ENCODE peak calls at places on chromosomes 2 and 18, in six cellular contexts. One of them, this sample, is unnamed.

GRCh38 chr2:170711774-170712652 is 3.1 kb upstream of the SP5 start:
- DNase-seq in GM12878: no peak
- DNase-seq in right lobe of liver: peak; percentile 61
- DNase-seq in OCI-LY7: no peak
- DNase-seq in AG04449: no peak
- DNase-seq in heart right ventricle: no peak
- DNase-seq in this sample: no peak

GRCh38 chr2:31944828-31945571 is 65.8 kb downstream of the MEMO1 start:
- DNase-seq in OCI-LY7: no peak
- DNase-seq in GM12878: no peak
- DNase-seq in right lobe of liver: no peak
- DNase-seq in AG04449: no peak
- DNase-seq in heart right ventricle: no peak
- DNase-seq in this sample: no peak

GRCh38 chr2:230889911-230890601 is 25.3 kb downstream of the ITM2C start:
- DNase-seq in OCI-LY7: no peak
- DNase-seq in right lobe of liver: no peak
- DNase-seq in AG04449: no peak
- DNase-seq in GM12878: no peak
- DNase-seq in heart right ventricle: no peak
- DNase-seq in this sample: no peak

GRCh38 chr2:33457588-33458247 is 18.7 kb upstream of the RASGRP3 start:
- DNase-seq in heart right ventricle: no peak
- DNase-seq in right lobe of liver: peak; percentile 75
- DNase-seq in GM12878: no peak
- DNase-seq in OCI-LY7: no peak
- DNase-seq in AG04449: no peak
- DNase-seq in this sample: no peak

GRCh38 chr2:133667085-133667484 is 98.8 kb upstream of the NCKAP5 start:
- DNase-seq in heart right ventricle: no peak
- DNase-seq in right lobe of liver: no peak
- DNase-seq in GM12878: no peak
- DNase-seq in AG04449: no peak
- DNase-seq in OCI-LY7: no peak
- DNase-seq in this sample: no peak

GRCh38 chr2:70785137-70785911 is 5.1 kb downstream of the FIGLA start:
- DNase-seq in OCI-LY7: peak; percentile 20
- DNase-seq in heart right ventricle: no peak
- DNase-seq in right lobe of liver: no peak
- DNase-seq in AG04449: no peak
- DNase-seq in GM12878: no peak
- DNase-seq in this sample: no peak

GRCh38 chr2:88871336-88871735 is 179.9 kb downstream of the RPIA start:
- DNase-seq in OCI-LY7: no peak
- DNase-seq in heart right ventricle: no peak
- DNase-seq in AG04449: no peak
- DNase-seq in right lobe of liver: no peak
- DNase-seq in GM12878: no peak
- DNase-seq in this sample: no peak

GRCh38 chr2:232418466-232419244 is 12.0 kb downstream of the ALPG start:
- DNase-seq in heart right ventricle: no peak
- DNase-seq in AG04449: no peak
- DNase-seq in right lobe of liver: no peak
- DNase-seq in OCI-LY7: no peak
- DNase-seq in GM12878: no peak
- DNase-seq in this sample: no peak

GRCh38 chr2:119745566-119745965 is 14.2 kb upstream of the PTPN4 start:
- DNase-seq in GM12878: no peak
- DNase-seq in OCI-LY7: no peak
- DNase-seq in heart right ventricle: no peak
- DNase-seq in right lobe of liver: no peak
- DNase-seq in AG04449: no peak
- DNase-seq in this sample: no peak

GRCh38 chr18:32920796-32921787 is 148.3 kb upstream of the KLHL14 start:
- DNase-seq in heart right ventricle: no peak
- DNase-seq in GM12878: no peak
- DNase-seq in AG04449: peak; percentile 58
- DNase-seq in OCI-LY7: no peak
- DNase-seq in right lobe of liver: no peak
- DNase-seq in this sample: no peak

GRCh38 chr2:58992062-58992736 is 751.1 kb upstream of the FANCL start:
- DNase-seq in AG04449: no peak
- DNase-seq in OCI-LY7: no peak
- DNase-seq in heart right ventricle: no peak
- DNase-seq in GM12878: no peak
- DNase-seq in right lobe of liver: no peak
- DNase-seq in this sample: no peak

GRCh38 chr2:64179582-64180321 is 35.5 kb upstream of the PELI1 start:
- DNase-seq in AG04449: no peak
- DNase-seq in OCI-LY7: no peak
- DNase-seq in right lobe of liver: no peak
- DNase-seq in heart right ventricle: no peak
- DNase-seq in GM12878: peak; percentile 70
- DNase-seq in this sample: no peak

GRCh38 chr2:58010599-58010998 is 36.0 kb upstream of the VRK2 start:
- DNase-seq in heart right ventricle: no peak
- DNase-seq in OCI-LY7: no peak
- DNase-seq in AG04449: no peak
- DNase-seq in GM12878: no peak
- DNase-seq in right lobe of liver: no peak
- DNase-seq in this sample: no peak

GRCh38 chr2:9306910-9307309 is 100.3 kb downstream of the ASAP2 start:
- DNase-seq in right lobe of liver: no peak
- DNase-seq in AG04449: no peak
- DNase-seq in GM12878: no peak
- DNase-seq in heart right ventricle: no peak
- DNase-seq in OCI-LY7: no peak
- DNase-seq in this sample: no peak

GRCh38 chr18:28823506-28824182 is 646.7 kb upstream of the CDH2 start:
- DNase-seq in right lobe of liver: no peak
- DNase-seq in OCI-LY7: no peak
- DNase-seq in AG04449: no peak
- DNase-seq in heart right ventricle: no peak
- DNase-seq in GM12878: no peak
- DNase-seq in this sample: no peak

GRCh38 chr18:13368080-13368813 is 149.7 kb downstream of the LDLRAD4 start:
- DNase-seq in heart right ventricle: no peak
- DNase-seq in right lobe of liver: no peak
- DNase-seq in AG04449: no peak
- DNase-seq in GM12878: no peak
- DNase-seq in OCI-LY7: no peak
- DNase-seq in this sample: no peak

GRCh38 chr2:228015741-228016140 is 144.3 kb downstream of the DAW1 start:
- DNase-seq in right lobe of liver: no peak
- DNase-seq in AG04449: no peak
- DNase-seq in OCI-LY7: no peak
- DNase-seq in GM12878: no peak
- DNase-seq in heart right ventricle: no peak
- DNase-seq in this sample: no peak

GRCh38 chr2:228017784-228018183 is 146.4 kb downstream of the DAW1 start:
- DNase-seq in GM12878: no peak
- DNase-seq in right lobe of liver: no peak
- DNase-seq in heart right ventricle: no peak
- DNase-seq in OCI-LY7: no peak
- DNase-seq in AG04449: no peak
- DNase-seq in this sample: no peak

GRCh38 chr2:228018311-228018710 is 146.9 kb downstream of the DAW1 start:
- DNase-seq in AG04449: no peak
- DNase-seq in right lobe of liver: no peak
- DNase-seq in GM12878: no peak
- DNase-seq in heart right ventricle: no peak
- DNase-seq in OCI-LY7: no peak
- DNase-seq in this sample: no peak

DNA sequence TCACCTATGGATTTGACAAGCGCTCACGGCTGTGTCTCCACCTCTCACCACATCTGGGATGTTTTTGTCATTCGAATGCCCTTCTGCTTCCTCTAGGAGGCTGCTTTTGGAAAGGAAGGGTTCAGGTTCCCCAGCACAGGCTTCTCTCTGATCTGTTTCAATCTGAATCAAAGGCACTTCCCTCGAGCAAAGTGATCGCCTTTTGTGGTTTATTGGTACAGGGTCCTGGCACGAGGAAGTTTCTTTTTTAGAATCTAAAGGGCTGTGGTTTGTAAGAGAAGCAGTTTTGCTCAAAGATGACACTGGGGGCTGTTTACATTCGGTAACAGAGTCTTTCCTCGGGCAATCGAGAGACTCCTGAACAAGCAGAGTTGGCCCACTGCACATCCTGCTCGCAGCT is 145.0 kb downstream of the DAW1 start:
- DNase-seq in right lobe of liver: no peak
- DNase-seq in GM12878: no peak
- DNase-seq in AG04449: no peak
- DNase-seq in heart right ventricle: no peak
- DNase-seq in OCI-LY7: no peak
- DNase-seq in this sample: no peak
- TF ChIP-seq CTCF in right lobe of liver: no peak
- TF ChIP-seq CTCF in GM12878: no peak
- TF ChIP-seq CTCF in AG04449: no peak
- TF ChIP-seq CTCF in heart right ventricle: no peak
- TF ChIP-seq CTCF in OCI-LY7: no peak
- TF ChIP-seq CTCF in this sample: no peak

GRCh38 chr2:190340369-190340768 is 3.0 kb upstream of the INPP1 start:
- DNase-seq in right lobe of liver: no peak
- DNase-seq in AG04449: no peak
- DNase-seq in OCI-LY7: no peak
- DNase-seq in GM12878: no peak
- DNase-seq in heart right ventricle: no peak
- DNase-seq in this sample: no peak

GRCh38 chr2:190335225-190335559 is 8.2 kb upstream of the INPP1 start:
- DNase-seq in right lobe of liver: no peak
- DNase-seq in AG04449: no peak
- DNase-seq in OCI-LY7: no peak
- DNase-seq in heart right ventricle: no peak
- DNase-seq in GM12878: no peak
- DNase-seq in this sample: no peak

GRCh38 chr2:190336420-190336819 is 7.0 kb upstream of the INPP1 start:
- DNase-seq in GM12878: no peak
- DNase-seq in heart right ventricle: no peak
- DNase-seq in AG04449: no peak
- DNase-seq in OCI-LY7: no peak
- DNase-seq in right lobe of liver: no peak
- DNase-seq in this sample: no peak

GRCh38 chr2:190339394-190339793 is 4.0 kb upstream of the INPP1 start:
- DNase-seq in GM12878: no peak
- DNase-seq in AG04449: no peak
- DNase-seq in OCI-LY7: no peak
- DNase-seq in right lobe of liver: no peak
- DNase-seq in heart right ventricle: no peak
- DNase-seq in this sample: no peak

GRCh38 chr2:190338453-190338852 is 4.9 kb upstream of the INPP1 start:
- DNase-seq in OCI-LY7: no peak
- DNase-seq in AG04449: no peak
- DNase-seq in right lobe of liver: no peak
- DNase-seq in heart right ventricle: no peak
- DNase-seq in GM12878: no peak
- DNase-seq in this sample: no peak
- TF ChIP-seq CTCF in OCI-LY7: no peak
- TF ChIP-seq CTCF in AG04449: no peak
- TF ChIP-seq CTCF in right lobe of liver: no peak
- TF ChIP-seq CTCF in heart right ventricle: peak; percentile 23
- TF ChIP-seq CTCF in GM12878: peak; percentile 32
- TF ChIP-seq CTCF in this sample: no peak

DNA sequence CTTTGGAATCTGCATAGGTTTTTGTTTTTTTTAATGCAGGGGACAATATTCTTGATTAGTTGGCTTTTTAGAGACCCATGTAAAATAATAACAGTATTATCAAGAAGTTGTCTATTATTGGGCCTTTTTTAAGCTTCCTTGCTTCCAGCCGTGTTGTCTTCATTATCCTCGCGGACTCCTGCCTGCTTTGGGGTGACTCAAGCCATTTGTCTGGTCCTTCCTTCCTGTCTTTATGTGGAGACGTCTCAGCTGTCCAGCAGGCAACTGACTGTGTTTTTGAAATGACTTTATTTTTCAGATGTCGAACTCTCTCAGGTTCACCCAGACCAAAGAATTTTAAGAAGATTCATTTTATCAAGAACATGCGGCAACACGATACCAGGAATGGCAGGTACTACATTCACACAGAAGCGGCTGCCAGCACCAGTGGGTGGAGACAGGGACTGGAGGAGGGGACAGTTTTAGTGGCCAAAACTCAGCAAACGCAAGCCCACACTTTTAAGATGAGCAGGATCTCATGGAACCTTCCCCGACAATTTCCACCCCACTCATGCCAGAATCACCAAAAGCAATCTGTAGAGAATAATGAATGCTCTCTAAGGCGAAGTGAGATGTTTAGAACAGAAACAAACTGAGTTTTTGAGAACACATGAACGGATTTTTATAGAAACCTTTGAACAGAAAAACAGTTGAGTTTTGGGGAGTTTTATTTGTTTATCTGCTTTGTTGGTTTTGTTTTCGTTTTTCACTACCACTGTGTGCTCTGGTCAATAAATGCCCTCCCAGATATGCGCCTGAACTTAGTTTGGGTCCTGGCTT is 59.1 kb downstream of the CABLES1 start:
- DNase-seq in heart right ventricle: no peak
- DNase-seq in AG04449: no peak
- DNase-seq in GM12878: no peak
- DNase-seq in right lobe of liver: peak; percentile 74
- DNase-seq in OCI-LY7: no peak
- DNase-seq in this sample: no peak
- TF ChIP-seq CTCF in heart right ventricle: no peak
- TF ChIP-seq CTCF in AG04449: no peak
- TF ChIP-seq CTCF in GM12878: no peak
- TF ChIP-seq CTCF in right lobe of liver: no peak
- TF ChIP-seq CTCF in OCI-LY7: no peak
- TF ChIP-seq CTCF in this sample: no peak

GRCh38 chr2:176650101-176650500 is 380.9 kb downstream of the MTX2 start:
- DNase-seq in GM12878: no peak
- DNase-seq in heart right ventricle: no peak
- DNase-seq in OCI-LY7: peak; percentile 25
- DNase-seq in AG04449: no peak
- DNase-seq in right lobe of liver: no peak
- DNase-seq in this sample: no peak
- TF ChIP-seq CTCF in GM12878: no peak
- TF ChIP-seq CTCF in heart right ventricle: no peak
- TF ChIP-seq CTCF in OCI-LY7: peak; percentile 67
- TF ChIP-seq CTCF in AG04449: no peak
- TF ChIP-seq CTCF in right lobe of liver: no peak
- TF ChIP-seq CTCF in this sample: no peak

DNA sequence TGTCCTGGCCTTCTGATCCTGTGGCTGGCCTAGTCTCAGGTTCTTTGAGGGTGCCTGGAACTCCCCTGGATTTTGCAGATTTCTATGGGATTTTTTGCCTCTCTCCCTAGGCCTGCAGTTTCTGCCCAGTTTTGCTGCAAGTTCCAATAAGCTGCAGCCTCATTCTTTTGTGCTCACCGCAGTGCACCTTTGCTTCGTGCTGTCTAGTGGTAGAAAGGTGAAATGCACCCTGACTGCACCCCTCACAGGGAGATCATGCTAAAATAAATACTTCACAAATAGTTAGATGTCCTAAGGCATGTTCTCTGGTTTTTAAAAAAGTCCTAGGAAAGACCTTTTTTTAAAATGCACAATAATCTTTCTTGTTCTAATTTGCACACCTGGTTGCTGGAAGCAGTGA is 72.5 kb downstream of the GNAL start:
- DNase-seq in OCI-LY7: peak; percentile 23
- DNase-seq in right lobe of liver: no peak
- DNase-seq in GM12878: no peak
- DNase-seq in AG04449: no peak
- DNase-seq in heart right ventricle: no peak
- DNase-seq in this sample: no peak
- TF ChIP-seq CTCF in OCI-LY7: peak; percentile 59
- TF ChIP-seq CTCF in right lobe of liver: no peak
- TF ChIP-seq CTCF in GM12878: no peak
- TF ChIP-seq CTCF in AG04449: no peak
- TF ChIP-seq CTCF in heart right ventricle: no peak
- TF ChIP-seq CTCF in this sample: no peak